ENCODE peak calls at places on chromosomes 12 and 14, in nine cellular contexts. R, G, K, N, Y, T, M, P and I are unnamed samples.
A peak's percentile ranks its signal among the peaks of the same experiment; 100 is the strongest.

GRCh38 chr12:64193931-64194330 is 28.2 kb downstream of the KICS2 start:
- DNase-seq in R (no peak), G (no peak), K (no peak), N (no peak), Y (no peak), T (no peak), M (no peak), P (no peak), I (no peak)

GRCh38 chr14:98229676-98230366 is 1042.2 kb downstream of the BCL11B start:
- DNase-seq in R (no peak), G (no peak), K (no peak), N (no peak), Y (no peak), T (no peak), M (no peak), P (no peak), I (no peak)

GRCh38 chr12:25701290-25701689 is 148.2 kb upstream of the LMNTD1 start:
- DNase-seq in R (peak; percentile 81), G (no peak), K (peak; percentile 36), N (no peak), Y (no peak), T (no peak), M (no peak), P (no peak), I (no peak)

GRCh38 chr14:101065246-101065645 is 161.7 kb upstream of the RTL1 start:
- DNase-seq in R (no peak), G (no peak), K (no peak), N (no peak), Y (no peak), T (no peak), M (no peak), P (no peak), I (peak; percentile 5)

GRCh38 chr12:4372653-4373052 is 6.9 kb downstream of the FGF23 start:
- DNase-seq in R (no peak), G (no peak), K (no peak), N (no peak), Y (no peak), T (no peak), M (no peak), P (no peak), I (no peak)

GRCh38 chr12:32134144-32134888 is 27.7 kb downstream of the BICD1 start:
- DNase-seq in R (peak; percentile 83), G (peak; percentile 84), K (peak; percentile 82), N (no peak), Y (no peak), T (no peak), M (peak; percentile 1), P (no peak), I (no peak)

GRCh38 chr12:97575792-97576191 is 113.2 kb downstream of the RMST start:
- DNase-seq in R (no peak), G (no peak), K (peak; percentile 54), N (no peak), Y (no peak), T (no peak), M (no peak), P (no peak), I (no peak)

GRCh38 chr12:76539727-76540126 is 19.8 kb downstream of the OSBPL8 start:
- DNase-seq in R (no peak), G (no peak), K (no peak), N (no peak), Y (no peak), T (no peak), M (no peak), P (no peak), I (no peak)

GRCh38 chr14:75510547-75510946 is 11.7 kb upstream of the BATF start:
- DNase-seq in R (no peak), G (no peak), K (no peak), N (no peak), Y (no peak), T (no peak), M (no peak), P (no peak), I (no peak)

GRCh38 chr12:93060666-93061413 is 131.7 kb upstream of the EEA1 start:
- DNase-seq in R (peak; percentile 57), G (no peak), K (no peak), N (peak; percentile 25), Y (no peak), T (no peak), M (no peak), P (no peak), I (peak; percentile 43)

GRCh38 chr12:52656616-52657015 is 4.6 kb upstream of the KRT2 start:
- DNase-seq in R (no peak), G (no peak), K (no peak), N (no peak), Y (no peak), T (no peak), M (no peak), P (no peak), I (no peak)

GRCh38 chr12:50572275-50572674 is 67.5 kb downstream of the DIP2B start:
- DNase-seq in R (peak; percentile 89), G (no peak), K (no peak), N (no peak), Y (no peak), T (no peak), M (no peak), P (no peak), I (peak; percentile 42)

GRCh38 chr12:120980800-120981368 is 2.5 kb downstream of the HNF1A start:
- DNase-seq in R (no peak), G (no peak), K (no peak), N (no peak), Y (no peak), T (no peak), M (no peak), P (no peak), I (no peak)

GRCh38 chr12:90859591-90859990 is 95.4 kb downstream of the CCER1 start:
- DNase-seq in R (no peak), G (no peak), K (no peak), N (no peak), Y (no peak), T (no peak), M (no peak), P (no peak), I (no peak)

GRCh38 chr12:18601962-18602361 is 135.8 kb downstream of the PLCZ1 start:
- DNase-seq in R (no peak), G (no peak), K (no peak), N (no peak), Y (no peak), T (no peak), M (no peak), P (no peak), I (no peak)

GRCh38 chr12:113846275-113846674 is 119.8 kb downstream of the RBM19 start:
- DNase-seq in R (peak; percentile 31), G (no peak), K (peak; percentile 15), N (no peak), Y (no peak), T (no peak), M (no peak), P (no peak), I (no peak)

GRCh38 chr12:56631790-56632700 is 1.9 kb upstream of the BAZ2A start:
- DNase-seq in R (peak; percentile 30), G (peak; percentile 60), K (peak; percentile 17), N (peak; percentile 87), Y (peak; percentile 50), T (no peak), M (no peak), P (no peak), I (peak; percentile 48)

GRCh38 chr12:50325890-50326391 is 42.6 kb upstream of the LIMA1 start:
- DNase-seq in R (no peak), G (no peak), K (no peak), N (no peak), Y (no peak), T (no peak), M (no peak), P (no peak), I (no peak)

GRCh38 chr14:38931969-38932652 is 170.9 kb downstream of the SEC23A start:
- DNase-seq in R (no peak), G (no peak), K (no peak), N (no peak), Y (no peak), T (no peak), M (no peak), P (no peak), I (no peak)

GRCh38 chr12:31959701-31960391 is 631 bp downstream of the RESF1 start:
- DNase-seq in R (peak; percentile 61), G (peak; percentile 81), K (peak; percentile 24), N (peak; percentile 28), Y (peak; percentile 50), T (peak; percentile 22), M (peak; percentile 28), P (peak; percentile 70), I (peak; percentile 25)

GRCh38 chr14:28382460-28383220 is 383.9 kb upstream of the FOXG1 start:
- DNase-seq in R (no peak), G (no peak), K (peak; percentile 4), N (no peak), Y (no peak), T (peak; percentile 35), M (no peak), P (no peak), I (no peak)

GRCh38 chr12:46300906-46301305 is 32.1 kb upstream of the SLC38A1 start:
- DNase-seq in R (peak; percentile 27), G (no peak), K (no peak), N (no peak), Y (no peak), T (no peak), M (no peak), P (no peak), I (peak; percentile 14)

GRCh38 chr12:81942588-81942987 is 183.4 kb upstream of the PPFIA2 start:
- DNase-seq in R (no peak), G (no peak), K (peak; percentile 3), N (no peak), Y (no peak), T (no peak), M (no peak), P (no peak), I (no peak)

GRCh38 chr12:22543246-22544037 is 900 bp downstream of the C2CD5 start:
- DNase-seq in R (peak; percentile 8), G (peak; percentile 67), K (no peak), N (peak; percentile 34), Y (no peak), T (no peak), M (no peak), P (no peak), I (peak; percentile 43)

GRCh38 chr14:89228921-89229639 is 188.0 kb downstream of the FOXN3 start:
- DNase-seq in R (no peak), G (no peak), K (no peak), N (no peak), Y (no peak), T (no peak), M (no peak), P (no peak), I (no peak)

GRCh38 chr12:47068539-47068938 is 10.9 kb upstream of the PCED1B start:
- DNase-seq in R (no peak), G (no peak), K (peak; percentile 66), N (peak; percentile 14), Y (no peak), T (no peak), M (no peak), P (no peak), I (no peak)